ENCODE peak calls at places on chromosomes 5 and 9, in five cellular contexts. J, Z, K, C and A are unnamed samples.
A peak's percentile ranks its signal among the peaks of the same experiment; 100 is the strongest.

GRCh38 chr5:89211836-89212235 is 328.9 kb upstream of the MEF2C start:
- DNase-seq in J (no peak), Z (peak; percentile 87), K (no peak), C (peak; percentile 21), A (peak; percentile 90)

GRCh38 chr5:134127988-134128647 is 13.6 kb downstream of the TCF7 start:
- DNase-seq in J (no peak), Z (no peak), K (no peak), C (no peak), A (no peak)

GRCh38 chr9:113998529-113999255 is 79.4 kb downstream of the AMBP start:
- DNase-seq in J (no peak), Z (peak; percentile 31), K (no peak), C (peak; percentile 40), A (peak; percentile 25)

GRCh38 chr9:82890865-82891264 is 172.1 kb downstream of the RASEF start:
- DNase-seq in J (no peak), Z (no peak), K (no peak), C (no peak), A (no peak)

GRCh38 chr5:174751154-174751990 is 27.0 kb downstream of the MSX2 start:
- DNase-seq in J (no peak), Z (peak; percentile 10), K (no peak), C (peak; percentile 30), A (no peak)

GRCh38 chr5:141951341-141951781 is 6.6 kb downstream of the PCDH12 start:
- DNase-seq in J (peak; percentile 70), Z (no peak), K (no peak), C (peak; percentile 34), A (no peak)

GRCh38 chr5:149831492-149831891 is 101.4 kb downstream of the PPARGC1B start:
- DNase-seq in J (no peak), Z (peak; percentile 41), K (no peak), C (no peak), A (peak; percentile 48)

GRCh38 chr5:25393321-25393720 is 748.5 kb upstream of the CDH10 start:
- DNase-seq in J (no peak), Z (no peak), K (no peak), C (no peak), A (no peak)

GRCh38 chr5:150436141-150436680 is 13.3 kb downstream of the RPS14 start:
- DNase-seq in J (peak; percentile 89), Z (peak; percentile 94), K (peak; percentile 87), C (peak; percentile 93), A (peak; percentile 86)

GRCh38 chr5:157743163-157744054 is at the start of gene LSM11:
- DNase-seq in J (peak; percentile 96), Z (peak; percentile 94), K (peak; percentile 96), C (peak; percentile 98), A (peak; percentile 72)

GRCh38 chr5:157739388-157740045 is 4.0 kb upstream of the LSM11 start:
- DNase-seq in J (no peak), Z (no peak), K (no peak), C (no peak), A (no peak)

GRCh38 chr5:157735991-157736390 is 4.8 kb downstream of the THG1L start:
- DNase-seq in J (no peak), Z (no peak), K (no peak), C (no peak), A (no peak)

GRCh38 chr5:157744055-157745011 is 821 bp downstream of the LSM11 start:
- DNase-seq in J (peak; percentile 42), Z (peak; percentile 42), K (peak; percentile 73), C (peak; percentile 22), A (no peak)

DNA sequence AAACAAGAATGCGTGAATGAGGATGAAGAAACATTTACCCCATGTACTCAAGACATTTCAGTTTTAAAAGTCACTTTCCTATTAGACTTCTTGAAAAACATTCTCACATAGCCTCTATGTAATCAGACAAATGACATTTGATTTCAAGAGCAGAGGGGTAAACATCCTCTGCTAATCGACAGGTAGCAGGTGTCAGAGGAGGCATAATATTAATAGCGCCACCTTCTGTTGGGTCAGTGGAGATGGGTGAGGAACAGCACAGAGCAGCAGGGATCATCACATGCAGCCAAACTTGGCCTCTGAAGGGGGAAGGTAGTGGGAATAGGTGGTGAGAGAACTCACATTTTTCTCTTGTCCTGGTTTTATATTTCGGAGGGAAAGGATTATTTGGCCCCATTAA is 3.3 kb upstream of the LSM11 start:
- DNase-seq in J (no peak), Z (peak; percentile 17), K (no peak), C (peak; percentile 39), A (no peak)
- TF ChIP-seq CTCF in J (peak; percentile 50), Z (peak; percentile 36), K (peak; percentile 36), C (peak; percentile 44), A (peak; percentile 57)

DNA sequence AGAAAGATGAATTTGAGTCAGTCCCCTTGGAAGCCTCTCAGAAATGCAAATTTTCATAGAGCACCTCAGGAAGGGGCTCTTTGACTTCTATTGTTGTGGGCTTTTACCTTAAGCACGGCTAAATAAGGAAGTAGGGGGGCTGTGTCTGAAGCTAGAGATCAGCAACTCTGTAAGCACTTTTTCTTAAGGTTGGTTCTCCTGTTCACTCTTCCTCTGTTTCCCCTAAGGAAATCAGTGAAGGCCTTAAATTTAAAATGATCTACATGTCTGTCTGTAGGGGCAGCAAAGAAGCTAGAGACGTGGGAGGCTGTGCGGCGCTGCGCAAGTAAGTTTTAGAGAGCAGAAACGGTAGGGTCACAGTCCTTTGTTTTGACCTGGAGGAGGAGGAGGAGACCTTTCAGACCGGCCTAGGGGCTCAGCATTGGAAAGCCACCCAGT is 1.2 kb upstream of the CDC14B start:
- DNase-seq in J (peak; percentile 38), Z (no peak), K (no peak), C (no peak), A (no peak)
- TF ChIP-seq CTCF in J (no peak), Z (no peak), K (no peak), C (no peak), A (no peak)

GRCh38 chr5:143235423-143235822 is 168.1 kb downstream of the NR3C1 start:
- DNase-seq in J (no peak), Z (peak; percentile 73), K (no peak), C (peak; percentile 99), A (peak; percentile 92)
- TF ChIP-seq CTCF in J (no peak), Z (no peak), K (no peak), C (no peak), A (no peak)

DNA sequence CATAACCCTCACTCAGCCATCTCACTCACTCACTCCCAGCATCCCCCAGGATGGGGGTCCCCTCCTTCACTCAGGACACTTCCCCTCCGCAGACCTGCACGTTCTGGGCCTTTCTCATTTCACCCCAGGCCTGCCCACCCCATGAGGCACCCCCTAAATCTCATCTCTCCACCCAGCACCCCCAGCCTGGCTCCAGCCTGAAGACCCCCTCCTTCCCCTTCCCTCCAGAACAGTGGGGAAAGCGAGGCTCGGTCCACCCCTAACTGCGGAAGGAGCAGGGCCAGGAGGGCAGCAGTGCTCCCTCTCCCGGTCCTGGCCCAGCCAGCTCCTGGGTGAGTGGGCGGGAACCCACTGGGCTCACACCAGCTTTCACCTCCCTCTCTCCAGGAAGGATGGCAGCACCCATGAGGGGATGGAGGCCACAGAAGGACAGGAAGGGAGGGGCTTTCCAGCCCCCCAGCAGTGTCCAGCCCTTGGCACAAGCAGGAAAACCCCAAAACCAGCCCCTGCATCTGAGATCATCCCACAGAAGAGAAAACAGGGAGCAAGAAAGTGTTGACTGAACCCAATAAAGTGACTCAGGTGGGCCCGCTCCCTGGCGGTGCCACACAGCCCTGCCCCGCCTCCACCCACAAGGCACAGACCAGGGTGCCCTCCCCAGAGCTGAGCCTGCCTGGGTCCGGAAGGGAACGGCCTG is 55.0 kb downstream of the LRSAM1 start:
- DNase-seq in J (no peak), Z (peak; percentile 51), K (peak; percentile 64), C (no peak), A (no peak)
- TF ChIP-seq CTCF in J (no peak), Z (no peak), K (no peak), C (peak; percentile 55), A (no peak)

DNA sequence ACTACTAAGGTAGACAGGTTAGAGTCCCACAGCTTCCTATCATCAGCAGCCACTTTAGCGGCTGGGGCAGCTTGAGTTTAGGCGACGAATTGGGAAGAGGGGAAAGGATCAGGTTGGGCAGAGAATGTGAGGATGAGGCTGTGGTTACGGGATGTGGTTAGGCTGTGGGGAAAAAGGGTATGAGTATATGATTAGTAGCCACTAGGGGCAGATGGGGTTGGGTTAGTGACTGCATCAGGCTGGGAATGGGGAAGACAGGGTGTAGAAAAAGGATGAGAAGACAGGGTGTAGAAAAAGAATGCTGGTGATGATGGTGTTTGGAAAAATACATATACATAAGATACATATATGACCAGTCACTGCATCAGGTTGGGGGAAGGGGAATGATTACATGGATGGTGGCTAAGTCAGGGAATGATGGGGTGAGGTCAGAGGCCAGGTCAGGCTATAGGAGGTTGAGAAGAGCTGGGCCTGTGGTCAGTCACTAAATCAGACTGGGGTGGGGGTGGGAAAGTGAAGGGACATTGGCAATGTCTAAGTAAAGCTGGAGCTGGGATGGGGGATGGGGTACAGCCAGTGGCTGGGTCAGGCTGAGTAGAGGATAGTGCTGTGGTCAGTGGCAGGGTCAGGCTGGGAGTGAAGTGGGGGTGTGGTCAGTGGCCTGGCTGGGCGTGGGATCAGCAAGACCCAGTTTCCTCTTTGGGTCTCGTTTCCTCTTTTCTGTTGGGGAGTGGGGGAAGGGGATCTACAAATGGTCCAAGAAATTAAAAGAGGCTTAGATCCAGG is 2.1 kb downstream of the TLN1 start:
- DNase-seq in J (peak; percentile 39), Z (peak; percentile 94), K (peak; percentile 80), C (peak; percentile 81), A (peak; percentile 92)
- TF ChIP-seq CTCF in J (peak; percentile 68), Z (peak; percentile 67), K (peak; percentile 45), C (peak; percentile 76), A (peak; percentile 75)

DNA sequence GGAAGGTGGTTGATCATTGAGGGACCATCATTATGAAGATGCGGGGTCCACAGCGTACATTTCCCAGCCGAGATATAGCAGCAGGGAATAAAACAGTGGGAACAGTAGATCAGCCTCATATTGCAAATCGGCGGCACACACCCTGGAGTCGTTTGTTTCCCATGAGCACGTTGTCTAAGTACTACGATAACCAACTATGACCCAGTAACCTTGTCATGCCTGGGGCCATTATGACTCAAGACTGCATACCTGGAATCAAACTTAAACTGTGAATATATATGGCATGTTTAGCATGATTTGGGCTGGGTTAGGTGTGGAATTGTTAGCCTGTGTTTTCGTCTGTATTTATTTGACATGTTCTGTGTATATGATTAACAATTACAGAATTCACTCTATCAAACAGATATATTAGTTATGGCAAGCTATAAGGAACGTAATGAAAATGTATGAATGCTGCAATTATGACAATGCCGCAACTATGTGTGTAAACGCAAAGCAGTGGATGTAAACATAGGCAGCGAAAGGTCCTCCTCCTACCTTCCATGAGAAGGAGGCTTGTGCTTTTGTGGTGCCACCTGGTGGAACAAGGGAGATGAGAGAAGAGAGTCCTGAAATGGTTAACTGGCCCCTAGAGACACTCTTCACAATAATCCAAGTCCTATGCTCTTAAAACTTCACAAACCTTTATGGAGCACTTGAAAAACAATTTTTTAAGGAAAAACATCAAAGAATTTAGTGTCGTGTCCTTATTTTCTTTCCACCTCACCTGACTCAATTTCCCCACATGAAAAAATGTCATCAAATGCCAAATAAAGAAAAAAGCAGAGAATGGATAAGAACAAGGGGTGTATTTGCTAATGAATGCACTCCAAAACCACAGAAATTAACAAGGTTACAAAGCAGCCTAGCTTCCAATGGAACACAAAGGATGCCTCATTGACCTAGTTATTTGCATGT is 47.1 kb downstream of the SEMA5A start:
- DNase-seq in J (peak; percentile 41), Z (peak; percentile 47), K (no peak), C (peak; percentile 33), A (peak; percentile 42)
- TF ChIP-seq CTCF in J (peak; percentile 43), Z (peak; percentile 26), K (no peak), C (peak; percentile 54), A (peak; percentile 53)

DNA sequence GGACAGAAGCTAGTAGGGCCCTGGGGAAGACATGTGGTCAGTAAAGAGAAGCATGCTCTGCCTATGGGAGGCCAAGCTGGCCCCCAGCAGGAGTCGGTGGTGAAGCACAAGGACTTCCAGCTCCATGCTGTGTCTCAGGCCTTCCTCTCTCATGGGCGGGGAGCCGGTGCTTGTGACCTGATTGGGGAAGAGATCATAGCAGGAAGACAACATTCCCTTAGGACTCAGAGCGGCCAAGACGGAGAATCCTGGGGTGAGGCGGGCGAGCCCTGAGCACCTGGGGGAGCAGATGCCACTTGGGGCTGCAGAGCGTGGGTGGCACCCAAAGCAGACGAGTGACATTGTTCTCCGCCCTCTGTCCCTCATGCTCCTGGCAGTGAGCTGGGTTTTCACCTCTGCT is 33.3 kb upstream of the CNOT6 start:
- DNase-seq in J (no peak), Z (no peak), K (peak; percentile 48), C (no peak), A (no peak)
- TF ChIP-seq CTCF in J (no peak), Z (no peak), K (no peak), C (no peak), A (no peak)